ENCODE peak calls at places on chromosomes 13 and 19, in nine cellular contexts. X is activated CD4-positive, alpha-beta T cell treated with anti-CD3 and anti-CD28 coated beads, Interleukin-2, amount 50 U/mL, for 1 hour; S is psoas muscle; E is PC-3; N is SJSA1; Q is T-helper 2 cell; C is activated T-cell treated with anti-CD3 and anti-CD28 coated beads, Interleukin-2, amount 50 U/mL, for 72 hours; F is iPS-NIHi11; H is astrocyte of the spinal cord. W is an unnamed sample.

GRCh38 chr13:100987993-100988392 is 313.4 kb upstream of the TMTC4 start:
- DNase-seq in X (no peak), S (no peak), E (peak), N (no peak), Q (no peak), C (no peak), F (peak), H (peak), W (no peak)

GRCh38 chr13:77872995-77873394 is 45.6 kb downstream of the EDNRB start:
- DNase-seq in X (no peak), S (no peak), E (peak), N (no peak), Q (no peak), C (no peak), F (no peak), H (no peak), W (no peak)

GRCh38 chr19:55146648-55147218 is 2.3 kb downstream of the TNNT1 start:
- DNase-seq in X (no peak), S (peak), E (peak), N (no peak), Q (no peak), C (no peak), F (peak), H (no peak), W (no peak)

GRCh38 chr19:23699521-23699860 is 12.5 kb upstream of the ZNF675 start:
- DNase-seq in X (no peak), S (no peak), E (peak), N (no peak), Q (no peak), C (no peak), F (no peak), H (no peak), W (no peak)

GRCh38 chr13:24610956-24611355 is 69.3 kb upstream of the ATP12A start:
- DNase-seq in X (no peak), S (no peak), E (no peak), N (no peak), Q (no peak), C (no peak), F (no peak), H (no peak), W (no peak)

GRCh38 chr13:39324806-39325311 is 278.1 kb downstream of the LHFPL6 start:
- DNase-seq in X (no peak), S (no peak), E (no peak), N (no peak), Q (no peak), C (no peak), F (no peak), H (no peak), W (no peak)

GRCh38 chr19:7905298-7905697 is 1.6 kb downstream of the MAP2K7 start:
- DNase-seq in X (no peak), S (no peak), E (no peak), N (no peak), Q (no peak), C (no peak), F (no peak), H (no peak), W (no peak)

GRCh38 chr13:52447354-52447753 is 3.1 kb downstream of the VPS36 start:
- DNase-seq in X (no peak), S (no peak), E (no peak), N (no peak), Q (no peak), C (peak), F (no peak), H (no peak), W (no peak)